ENCODE peak calls at places on chromosomes 16 and 17, in nine cellular contexts. F, C, T, X, S, K, Q, V and N are unnamed samples. For H3K27me3, the result is how much of the 10 kb centered on the place peaks cover.

GRCh38 chr16:65698943-65699342 is 577.1 kb upstream of the CDH11 start:
- DNase-seq in C (no peak), Q (peak), T (peak), X (no peak), F (no peak), S (no peak), V (no peak), K (no peak), N (no peak)

GRCh38 chr16:14325921-14326401 is 254.8 kb downstream of the MRTFB start:
- DNase-seq in K (no peak), V (no peak), Q (no peak), X (peak), S (no peak), T (no peak), F (no peak), C (no peak), N (no peak)

GRCh38 chr17:2564876-2565275 is 28.6 kb upstream of the PAFAH1B1 start:
- DNase-seq in C (peak), F (no peak), X (no peak), S (no peak), V (no peak), T (peak), K (no peak), Q (no peak), N (no peak)

GRCh38 chr17:61230972-61231820 is 168.4 kb upstream of the TBX2 start:
- DNase-seq in C (no peak), T (no peak), Q (no peak), S (no peak), X (no peak), F (no peak), K (no peak), V (no peak), N (no peak)

GRCh38 chr17:28883967-28884702 is 13.4 kb downstream of the FLOT2 start:
- DNase-seq in F (no peak), V (no peak), S (no peak), K (no peak), T (no peak), Q (no peak), X (no peak), C (no peak), N (no peak)

GRCh38 chr16:73527191-73527590 is 479.3 kb upstream of the ZFHX3 start:
- DNase-seq in K (no peak), T (no peak), Q (no peak), X (no peak), S (no peak), F (no peak), C (no peak), V (no peak), N (no peak)

GRCh38 chr16:58020628-58021521 is 4.7 kb upstream of the MMP15 start:
- DNase-seq in Q (peak), X (peak), T (peak), S (no peak), V (peak), K (no peak), F (peak), C (no peak), N (no peak)

GRCh38 chr17:50532452-50533024 is at the start of gene EPN3:
- DNase-seq in T (peak), S (no peak), X (no peak), Q (no peak), F (peak), V (no peak), K (no peak), C (peak), N (no peak)

GRCh38 chr17:70621593-70621992 is 452.3 kb downstream of the KCNJ2 start:
- DNase-seq in X (no peak), V (no peak), T (no peak), F (no peak), C (no peak), Q (no peak), S (no peak), K (no peak), N (no peak)

GRCh38 chr16:4402439-4403132 is 13.8 kb downstream of the CORO7 start:
- DNase-seq in X (peak), F (peak), S (no peak), V (peak), Q (peak), T (peak), C (no peak), K (peak), N (peak)

GRCh38 chr17:30256756-30257506 is 21.4 kb upstream of the SLC6A4 start:
- DNase-seq in V (no peak), C (no peak), S (no peak), F (no peak), T (no peak), X (no peak), K (no peak), Q (no peak), N (no peak)

GRCh38 chr16:78183886-78184553 is 84.6 kb downstream of the WWOX start:
- DNase-seq in S (peak), C (no peak), V (peak), K (no peak), Q (no peak), F (no peak), X (no peak), T (peak), N (no peak)

GRCh38 chr17:43962479-43962878 is 8.7 kb upstream of the PYY start:
- DNase-seq in F (no peak), V (no peak), K (no peak), Q (no peak), C (no peak), S (no peak), X (no peak), T (no peak), N (no peak)

GRCh38 chr17:56777859-56778258 is 55.9 kb downstream of the C17orf67 start:
- DNase-seq in X (no peak), T (no peak), Q (no peak), V (no peak), F (no peak), S (no peak), C (no peak), K (no peak), N (no peak)

GRCh38 chr17:7483238-7484066 is 714 bp upstream of the POLR2A start:
- DNase-seq in K (peak), S (peak), V (peak), C (peak), X (peak), T (peak), F (peak), Q (peak), N (peak)

GRCh38 chr17:39939588-39940419 is 12.3 kb downstream of the LRRC3C start:
- DNase-seq in V (peak), K (no peak), C (no peak), S (no peak), Q (peak), T (peak), F (no peak), X (peak), N (peak)

GRCh38 chr17:64535357-64535756 is 28.6 kb downstream of the CEP95 start:
- DNase-seq in T (no peak), F (no peak), X (no peak), K (no peak), V (no peak), S (no peak), C (no peak), Q (no peak), N (no peak)

GRCh38 chr16:10656618-10657017 is 38.1 kb downstream of the TEKT5 start:
- DNase-seq in V (no peak), X (no peak), K (no peak), T (no peak), S (no peak), C (no peak), Q (no peak), F (no peak), N (no peak)

GRCh38 chr16:87365021-87365713 is 18.4 kb downstream of the FBXO31 start:
- DNase-seq in C (no peak), X (no peak), T (no peak), F (no peak), S (no peak), V (no peak), K (no peak), Q (no peak), N (no peak)

GRCh38 chr16:57268804-57269800 is 15.4 kb downstream of the PLLP start:
- DNase-seq in X (peak), T (peak), F (peak), K (no peak), S (no peak), Q (no peak), V (no peak), C (no peak), N (no peak)

GRCh38 chr17:61007980-61008379 is 330.3 kb downstream of the BCAS3 start:
- DNase-seq in S (no peak), T (peak), C (no peak), V (no peak), Q (no peak), F (no peak), K (peak), X (no peak), N (no peak)

GRCh38 chr17:50425001-50425681 is 877 bp upstream of the ACSF2 start:
- DNase-seq in C (peak), Q (no peak), X (no peak), K (no peak), T (no peak), V (no peak), F (peak), S (no peak), N (no peak)

GRCh38 chr16:4293822-4294457 is 21.1 kb upstream of the TFAP4 start:
- DNase-seq in C (peak), T (peak), Q (peak), X (peak), F (no peak), K (peak), V (peak), S (no peak), N (no peak)

DNA sequence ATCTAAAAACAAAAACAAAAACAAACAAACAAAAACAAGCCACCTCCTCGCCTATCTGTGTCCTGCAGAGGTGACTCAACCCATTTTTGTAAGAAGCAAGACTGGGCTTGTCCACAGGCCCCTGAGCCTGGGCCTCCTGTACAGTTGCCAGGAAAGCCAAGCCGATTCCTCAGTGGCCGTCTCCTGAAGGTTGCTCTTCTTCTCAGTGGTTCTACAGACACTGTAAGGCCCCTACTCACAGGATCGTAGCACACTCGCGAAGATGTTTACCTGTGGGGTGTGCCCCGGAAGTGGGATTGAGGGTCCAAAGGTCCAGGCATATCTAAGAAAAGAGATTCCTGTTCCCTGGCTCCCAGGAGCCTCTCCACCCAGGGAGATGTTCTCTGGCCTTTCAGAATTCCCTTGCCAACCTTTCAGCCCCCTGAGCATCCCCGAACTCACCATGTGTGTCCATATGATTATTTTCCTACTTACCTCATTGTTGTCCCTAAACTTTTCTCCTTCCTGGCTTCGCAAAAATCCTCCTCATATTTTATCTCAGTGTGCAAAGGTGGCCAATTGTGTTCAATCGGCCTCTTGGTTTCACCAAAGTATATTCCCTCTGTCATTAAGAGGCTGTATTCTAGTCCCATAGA is 7.5 kb upstream of the CES3 start:
- DNase-seq in F (peak), V (no peak), X (no peak), T (peak), Q (no peak), S (no peak), C (no peak), K (no peak), N (no peak)
- H3K4me3 ChIP-seq in F (no peak), V (no peak), X (no peak), T (no peak), Q (no peak), S (no peak), C (no peak), K (no peak), N (no peak)

GRCh38 chr17:79743614-79744013 is 12.9 kb downstream of the ENPP7 start:
- DNase-seq in K (no peak), S (no peak), T (no peak), F (no peak), C (no peak), Q (no peak), X (no peak), V (no peak), N (no peak)
- H3K27me3 ChIP-seq in K (under half), S (under half), T (under half), F (under half), C (under half), Q (half or more), X (under half), V (under half), N (half or more)

GRCh38 chr16:11721781-11722467 is 20.7 kb downstream of the TXNDC11 start:
- DNase-seq in K (no peak), C (no peak), X (no peak), S (no peak), V (no peak), Q (no peak), F (no peak), T (no peak), N (no peak)

GRCh38 chr16:11719171-11719570 is 23.5 kb downstream of the TXNDC11 start:
- DNase-seq in V (no peak), X (no peak), C (no peak), T (no peak), K (no peak), F (no peak), Q (no peak), S (no peak), N (no peak)

GRCh38 chr16:11715246-11715947 is 27.3 kb downstream of the TXNDC11 start:
- DNase-seq in T (no peak), X (no peak), Q (no peak), C (no peak), V (no peak), F (no peak), S (no peak), K (no peak), N (no peak)

GRCh38 chr16:11716330-11716729 is 26.3 kb downstream of the TXNDC11 start:
- DNase-seq in C (no peak), K (no peak), F (no peak), Q (no peak), X (no peak), T (no peak), V (no peak), S (no peak), N (no peak)

DNA sequence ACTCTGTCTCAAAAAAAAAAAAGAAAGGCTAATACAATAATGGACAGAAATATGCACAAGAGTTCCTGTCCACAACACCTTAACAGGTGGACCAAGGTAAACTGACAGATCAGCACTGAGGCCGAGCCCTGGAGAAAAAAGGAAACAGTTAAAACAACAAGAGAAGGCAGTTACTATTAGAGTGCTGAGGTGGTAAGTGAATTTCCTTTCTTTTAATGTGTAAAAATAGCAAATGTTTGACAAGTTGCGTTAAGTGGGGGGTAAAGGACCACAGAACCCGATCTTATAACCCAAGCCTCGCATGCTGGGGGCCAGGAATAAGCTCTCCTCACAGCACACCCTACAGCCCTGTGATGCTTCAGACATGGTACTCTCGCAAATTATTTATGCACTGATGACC is 24.8 kb downstream of the TXNDC11 start:
- DNase-seq in K (no peak), C (no peak), X (no peak), S (no peak), Q (no peak), T (no peak), F (no peak), V (no peak), N (no peak)
- H3K4me3 ChIP-seq in K (no peak), C (no peak), X (no peak), S (no peak), Q (no peak), T (no peak), F (no peak), V (no peak), N (no peak)

DNA sequence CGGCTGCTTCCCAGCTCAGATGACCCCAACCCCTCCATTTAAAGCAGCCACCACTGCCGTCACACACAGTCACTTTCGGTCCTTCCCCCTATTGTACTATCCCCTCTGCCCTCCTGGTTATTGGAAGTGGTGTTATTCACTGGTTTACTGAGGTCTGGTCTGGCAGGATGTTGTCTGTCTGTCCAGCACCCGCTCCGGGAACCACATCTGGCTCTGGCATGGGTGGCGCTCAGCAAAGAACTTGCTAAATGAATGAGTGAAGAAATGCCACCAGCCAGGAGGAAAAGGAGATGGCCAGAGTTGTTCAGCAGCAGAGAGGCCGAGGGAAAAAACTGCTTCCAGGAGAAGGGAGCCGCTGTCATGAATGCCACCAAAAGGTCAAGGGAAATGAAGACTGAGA is 161.6 kb downstream of the GSG1L start:
- DNase-seq in V (no peak), X (no peak), C (no peak), S (no peak), K (no peak), T (no peak), Q (no peak), F (no peak), N (no peak)
- H3K27me3 ChIP-seq in V (under half), X (under half), C (half or more), S (under half), K (under half), T (under half), Q (under half), F (under half), N (under half)

GRCh38 chr17:80034654-80034976 is 1.1 kb downstream of the TBC1D16 start:
- DNase-seq in F (no peak), K (no peak), S (no peak), Q (no peak), C (no peak), X (no peak), T (no peak), V (no peak), N (no peak)
- H3K4me3 ChIP-seq in F (no peak), K (peak), S (peak), Q (peak), C (peak), X (peak), T (peak), V (peak), N (peak)

DNA sequence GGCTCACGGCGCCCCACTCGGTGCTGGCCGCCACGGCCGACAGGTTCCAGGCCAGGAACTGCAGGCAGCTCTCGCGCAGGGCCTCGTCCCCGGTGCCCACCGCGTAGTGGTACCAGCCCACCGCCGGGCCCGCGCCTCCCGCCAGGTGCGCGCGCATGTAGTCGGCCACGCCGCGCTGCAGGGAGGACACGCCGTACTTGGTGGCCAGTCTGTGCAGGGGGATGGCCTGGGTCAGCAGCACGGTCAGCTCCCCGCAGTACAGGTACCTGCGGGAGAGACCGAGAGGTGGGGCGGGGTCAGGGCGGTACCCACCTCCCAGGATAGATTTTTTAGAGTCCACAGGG is 4.2 kb downstream of the BTBD17 start:
- DNase-seq in X (no peak), V (no peak), Q (no peak), K (no peak), S (no peak), C (no peak), T (no peak), F (no peak), N (no peak)
- H3K27me3 ChIP-seq in X (half or more), V (under half), Q (half or more), K (under half), S (half or more), C (half or more), T (under half), F (under half), N (under half)